ENCODE peak calls at places on chromosomes 6 and 20, in six cellular contexts. One of them, this sample, is unnamed.

GRCh38 chr6:121430514-121431460 is 4.7 kb upstream of the GJA1 start:
- DNase-seq in foreskin fibroblast: no peak
- DNase-seq in adrenal gland: no peak
- DNase-seq in cardiac fibroblast: peak; percentile 71
- DNase-seq in NCI-H345: peak; percentile 1
- DNase-seq in kidney tubule cell: peak; percentile 57
- DNase-seq in this sample: no peak

GRCh38 chr6:15970517-15970916 is 158.4 kb upstream of the MYLIP start:
- DNase-seq in adrenal gland: no peak
- DNase-seq in kidney tubule cell: no peak
- DNase-seq in foreskin fibroblast: no peak
- DNase-seq in cardiac fibroblast: no peak
- DNase-seq in NCI-H345: no peak
- DNase-seq in this sample: no peak

GRCh38 chr6:43982084-43982625 is 145.1 kb downstream of the MRPL14 start:
- DNase-seq in foreskin fibroblast: no peak
- DNase-seq in cardiac fibroblast: no peak
- DNase-seq in adrenal gland: peak; percentile 25
- DNase-seq in NCI-H345: no peak
- DNase-seq in kidney tubule cell: no peak
- DNase-seq in this sample: no peak

GRCh38 chr20:11965602-11966001 is 47.9 kb downstream of the BTBD3 start:
- DNase-seq in NCI-H345: no peak
- DNase-seq in adrenal gland: no peak
- DNase-seq in foreskin fibroblast: no peak
- DNase-seq in kidney tubule cell: no peak
- DNase-seq in cardiac fibroblast: no peak
- DNase-seq in this sample: no peak

GRCh38 chr6:148999501-148999900 is 252.7 kb downstream of the UST start:
- DNase-seq in adrenal gland: no peak
- DNase-seq in foreskin fibroblast: peak; percentile 67
- DNase-seq in NCI-H345: no peak
- DNase-seq in cardiac fibroblast: peak; percentile 70
- DNase-seq in kidney tubule cell: no peak
- DNase-seq in this sample: no peak

GRCh38 chr20:57485770-57486169 is 39.2 kb downstream of the CTCFL start:
- DNase-seq in adrenal gland: no peak
- DNase-seq in NCI-H345: no peak
- DNase-seq in cardiac fibroblast: no peak
- DNase-seq in kidney tubule cell: no peak
- DNase-seq in foreskin fibroblast: no peak
- DNase-seq in this sample: no peak

GRCh38 chr6:104003803-104004516 is 855.8 kb downstream of the HACE1 start:
- DNase-seq in adrenal gland: no peak
- DNase-seq in foreskin fibroblast: no peak
- DNase-seq in NCI-H345: no peak
- DNase-seq in kidney tubule cell: no peak
- DNase-seq in cardiac fibroblast: no peak
- DNase-seq in this sample: no peak

GRCh38 chr6:158488065-158488464 is 71.8 kb upstream of the TMEM181 start:
- DNase-seq in foreskin fibroblast: peak; percentile 94
- DNase-seq in kidney tubule cell: peak; percentile 95
- DNase-seq in NCI-H345: no peak
- DNase-seq in cardiac fibroblast: peak; percentile 91
- DNase-seq in adrenal gland: no peak
- DNase-seq in this sample: peak; percentile 80

GRCh38 chr20:1336699-1337387 is 7.9 kb upstream of the SDCBP2 start:
- DNase-seq in kidney tubule cell: no peak
- DNase-seq in foreskin fibroblast: no peak
- DNase-seq in NCI-H345: no peak
- DNase-seq in cardiac fibroblast: peak; percentile 84
- DNase-seq in adrenal gland: peak; percentile 65
- DNase-seq in this sample: peak; percentile 53

GRCh38 chr6:40532349-40533028 is 54.7 kb downstream of the LRFN2 start:
- DNase-seq in adrenal gland: no peak
- DNase-seq in NCI-H345: no peak
- DNase-seq in kidney tubule cell: no peak
- DNase-seq in cardiac fibroblast: no peak
- DNase-seq in foreskin fibroblast: no peak
- DNase-seq in this sample: no peak

GRCh38 chr6:133991096-133991593 is 38.1 kb downstream of the TBPL1 start:
- DNase-seq in adrenal gland: no peak
- DNase-seq in cardiac fibroblast: peak; percentile 68
- DNase-seq in kidney tubule cell: peak; percentile 45
- DNase-seq in foreskin fibroblast: peak; percentile 58
- DNase-seq in NCI-H345: no peak
- DNase-seq in this sample: peak; percentile 44

GRCh38 chr6:111997863-111998191 is 56.1 kb upstream of the CCN6 start:
- DNase-seq in kidney tubule cell: no peak
- DNase-seq in foreskin fibroblast: no peak
- DNase-seq in adrenal gland: no peak
- DNase-seq in cardiac fibroblast: no peak
- DNase-seq in NCI-H345: no peak
- DNase-seq in this sample: no peak

GRCh38 chr6:3317741-3318211 is 59.0 kb downstream of the PSMG4 start:
- DNase-seq in foreskin fibroblast: no peak
- DNase-seq in kidney tubule cell: no peak
- DNase-seq in adrenal gland: no peak
- DNase-seq in NCI-H345: no peak
- DNase-seq in cardiac fibroblast: no peak
- DNase-seq in this sample: peak; percentile 8

GRCh38 chr6:52610745-52611355 is 34.0 kb upstream of the TRAM2 start:
- DNase-seq in adrenal gland: no peak
- DNase-seq in foreskin fibroblast: peak; percentile 63
- DNase-seq in NCI-H345: no peak
- DNase-seq in kidney tubule cell: peak; percentile 55
- DNase-seq in cardiac fibroblast: peak; percentile 37
- DNase-seq in this sample: no peak

GRCh38 chr20:6041808-6042265 is 12.0 kb downstream of the LRRN4 start:
- DNase-seq in foreskin fibroblast: no peak
- DNase-seq in adrenal gland: no peak
- DNase-seq in NCI-H345: no peak
- DNase-seq in cardiac fibroblast: no peak
- DNase-seq in kidney tubule cell: no peak
- DNase-seq in this sample: no peak

GRCh38 chr20:3238616-3239025 is 369 bp downstream of the SLC4A11 start:
- DNase-seq in kidney tubule cell: no peak
- DNase-seq in adrenal gland: peak; percentile 56
- DNase-seq in cardiac fibroblast: peak; percentile 21
- DNase-seq in NCI-H345: peak; percentile 44
- DNase-seq in foreskin fibroblast: peak; percentile 54
- DNase-seq in this sample: peak; percentile 20

GRCh38 chr6:108958900-108959770 is 110.9 kb downstream of the ARMC2 start:
- DNase-seq in adrenal gland: no peak
- DNase-seq in kidney tubule cell: no peak
- DNase-seq in cardiac fibroblast: no peak
- DNase-seq in foreskin fibroblast: no peak
- DNase-seq in NCI-H345: no peak
- DNase-seq in this sample: no peak

GRCh38 chr6:157982297-157982579 is 575 bp downstream of the SYNJ2 start:
- DNase-seq in NCI-H345: peak; percentile 24
- DNase-seq in foreskin fibroblast: no peak
- DNase-seq in adrenal gland: no peak
- DNase-seq in cardiac fibroblast: peak; percentile 42
- DNase-seq in kidney tubule cell: peak; percentile 47
- DNase-seq in this sample: peak; percentile 41

GRCh38 chr6:20365456-20365855 is 36.2 kb upstream of the E2F3 start:
- DNase-seq in NCI-H345: no peak
- DNase-seq in adrenal gland: no peak
- DNase-seq in foreskin fibroblast: no peak
- DNase-seq in kidney tubule cell: no peak
- DNase-seq in cardiac fibroblast: no peak
- DNase-seq in this sample: no peak

GRCh38 chr6:44226368-44227137 is 3.2 kb downstream of the SLC29A1 start:
- DNase-seq in foreskin fibroblast: no peak
- DNase-seq in adrenal gland: peak; percentile 48
- DNase-seq in cardiac fibroblast: no peak
- DNase-seq in kidney tubule cell: no peak
- DNase-seq in NCI-H345: no peak
- DNase-seq in this sample: no peak

GRCh38 chr20:44916586-44916985 is 6.7 kb downstream of the PABPC1L start:
- DNase-seq in foreskin fibroblast: no peak
- DNase-seq in adrenal gland: no peak
- DNase-seq in NCI-H345: no peak
- DNase-seq in kidney tubule cell: no peak
- DNase-seq in cardiac fibroblast: no peak
- DNase-seq in this sample: no peak

GRCh38 chr6:83884523-83884922 is 25.0 kb downstream of the CYB5R4 start:
- DNase-seq in foreskin fibroblast: peak; percentile 17
- DNase-seq in NCI-H345: peak; percentile 51
- DNase-seq in kidney tubule cell: peak; percentile 56
- DNase-seq in adrenal gland: no peak
- DNase-seq in cardiac fibroblast: peak; percentile 63
- DNase-seq in this sample: no peak

GRCh38 chr6:140101367-140101766 is 726.9 kb upstream of the CITED2 start:
- DNase-seq in adrenal gland: no peak
- DNase-seq in NCI-H345: no peak
- DNase-seq in cardiac fibroblast: peak; percentile 35
- DNase-seq in kidney tubule cell: no peak
- DNase-seq in foreskin fibroblast: no peak
- DNase-seq in this sample: no peak

GRCh38 chr6:162704001-162704400 is 23.6 kb downstream of the PRKN start:
- DNase-seq in NCI-H345: no peak
- DNase-seq in adrenal gland: no peak
- DNase-seq in cardiac fibroblast: no peak
- DNase-seq in foreskin fibroblast: no peak
- DNase-seq in kidney tubule cell: no peak
- DNase-seq in this sample: no peak

GRCh38 chr20:37417857-37418501 is 72.0 kb downstream of the SRC start:
- DNase-seq in adrenal gland: no peak
- DNase-seq in NCI-H345: no peak
- DNase-seq in cardiac fibroblast: no peak
- DNase-seq in kidney tubule cell: no peak
- DNase-seq in foreskin fibroblast: no peak
- DNase-seq in this sample: no peak

GRCh38 chr6:156348376-156348775 is 428.8 kb upstream of the ARID1B start:
- DNase-seq in cardiac fibroblast: no peak
- DNase-seq in NCI-H345: peak; percentile 87
- DNase-seq in foreskin fibroblast: no peak
- DNase-seq in adrenal gland: no peak
- DNase-seq in kidney tubule cell: no peak
- DNase-seq in this sample: no peak

GRCh38 chr20:1774479-1774878 is 116.9 kb upstream of the SIRPG start:
- DNase-seq in adrenal gland: no peak
- DNase-seq in foreskin fibroblast: no peak
- DNase-seq in kidney tubule cell: no peak
- DNase-seq in NCI-H345: no peak
- DNase-seq in cardiac fibroblast: no peak
- DNase-seq in this sample: no peak

This sample was measured in MG63.